ENCODE peak calls at places on chromosome 14, in nine cellular contexts. Y is left lung, C is iPS DF 6.9, U is H9, S is astrocyte, M is sigmoid colon, W is WERI-Rb-1, Z is ovary, D is aorta. N is an unnamed sample.

GRCh38 chr14:33052899-33053400 is 114.3 kb downstream of the NPAS3 start:
- DNase-seq in Y (no peak), C (no peak), U (no peak), S (no peak), M (no peak), W (peak), Z (no peak), D (no peak), N (no peak)

GRCh38 chr14:72318648-72319047 is 386.4 kb downstream of the RGS6 start:
- DNase-seq in Y (no peak), C (no peak), U (no peak), S (no peak), M (no peak), W (no peak), Z (no peak), D (no peak), N (no peak)

GRCh38 chr14:86481105-86481504 is 951.2 kb downstream of the FLRT2 start:
- DNase-seq in Y (no peak), C (no peak), U (no peak), S (peak), M (no peak), W (no peak), Z (no peak), D (no peak), N (no peak)

GRCh38 chr14:51342226-51342625 is 102.2 kb downstream of the TMX1 start:
- DNase-seq in Y (no peak), C (no peak), U (no peak), S (peak), M (no peak), W (no peak), Z (no peak), D (no peak), N (no peak)

GRCh38 chr14:61396279-61396678 is 74.9 kb downstream of the PRKCH start:
- DNase-seq in Y (no peak), C (no peak), U (no peak), S (no peak), M (no peak), W (no peak), Z (no peak), D (no peak), N (no peak)

GRCh38 chr14:29321646-29322045 is 555.1 kb downstream of the FOXG1 start:
- DNase-seq in Y (no peak), C (no peak), U (no peak), S (peak), M (no peak), W (no peak), Z (no peak), D (no peak), N (no peak)

GRCh38 chr14:101719708-101720107 is 41.8 kb upstream of the PPP2R5C start:
- DNase-seq in Y (no peak), C (no peak), U (peak), S (no peak), M (no peak), W (peak), Z (no peak), D (no peak), N (no peak)

GRCh38 chr14:57692671-57693070 is 173.2 kb downstream of the SLC35F4 start:
- DNase-seq in Y (no peak), C (peak), U (no peak), S (peak), M (no peak), W (no peak), Z (no peak), D (no peak), N (peak)

GRCh38 chr14:71551291-71551955 is 380.8 kb upstream of the RGS6 start:
- DNase-seq in Y (no peak), C (no peak), U (no peak), S (peak), M (no peak), W (peak), Z (no peak), D (no peak), N (no peak)

GRCh38 chr14:74762917-74763802 is at the start of gene YLPM1:
- DNase-seq in Y (peak), C (peak), U (peak), S (peak), M (peak), W (peak), Z (peak), D (peak), N (peak)

GRCh38 chr14:30005114-30005698 is 77.6 kb upstream of the PRKD1 start:
- DNase-seq in Y (no peak), C (peak), U (no peak), S (peak), M (no peak), W (peak), Z (no peak), D (no peak), N (peak)

GRCh38 chr14:76282581-76282980 is 93.4 kb upstream of the ESRRB start:
- DNase-seq in Y (no peak), C (no peak), U (peak), S (no peak), M (no peak), W (no peak), Z (no peak), D (no peak), N (no peak)

GRCh38 chr14:102508410-102508773 is 1.2 kb downstream of the ANKRD9 start:
- DNase-seq in Y (no peak), C (no peak), U (no peak), S (no peak), M (no peak), W (no peak), Z (no peak), D (no peak), N (no peak)

GRCh38 chr14:89589400-89590128 is 172.5 kb upstream of the FOXN3 start:
- DNase-seq in Y (no peak), C (no peak), U (no peak), S (no peak), M (no peak), W (no peak), Z (no peak), D (no peak), N (no peak)

GRCh38 chr14:98633380-98633779 is 638.6 kb downstream of the BCL11B start:
- DNase-seq in Y (no peak), C (no peak), U (no peak), S (no peak), M (no peak), W (no peak), Z (no peak), D (no peak), N (no peak)

GRCh38 chr14:77375973-77376372 is 921 bp downstream of the TMED8 start:
- DNase-seq in Y (no peak), C (no peak), U (no peak), S (no peak), M (no peak), W (no peak), Z (no peak), D (no peak), N (no peak)

GRCh38 chr14:43476822-43477221 is 1030.3 kb downstream of the FSCB start:
- DNase-seq in Y (no peak), C (no peak), U (no peak), S (no peak), M (no peak), W (no peak), Z (no peak), D (no peak), N (no peak)

GRCh38 chr14:27958757-27959156 is 807.8 kb upstream of the FOXG1 start:
- DNase-seq in Y (no peak), C (no peak), U (no peak), S (no peak), M (no peak), W (no peak), Z (no peak), D (no peak), N (no peak)

GRCh38 chr14:23421594-23421993 is 13.5 kb upstream of the MYH6 start:
- DNase-seq in Y (no peak), C (no peak), U (no peak), S (no peak), M (no peak), W (no peak), Z (no peak), D (no peak), N (no peak)

GRCh38 chr14:44112774-44113460 is 394.2 kb downstream of the FSCB start:
- DNase-seq in Y (no peak), C (no peak), U (no peak), S (no peak), M (no peak), W (no peak), Z (no peak), D (no peak), N (no peak)

GRCh38 chr14:96962337-96962736 is 165.2 kb downstream of the VRK1 start:
- DNase-seq in Y (no peak), C (no peak), U (no peak), S (no peak), M (no peak), W (no peak), Z (no peak), D (no peak), N (no peak)

GRCh38 chr14:105532735-105533141 is 6.4 kb downstream of the TMEM121 start:
- DNase-seq in Y (no peak), C (no peak), U (no peak), S (no peak), M (peak), W (peak), Z (no peak), D (peak), N (no peak)

GRCh38 chr14:58272589-58273372 is 25.6 kb upstream of the ARID4A start:
- DNase-seq in Y (no peak), C (peak), U (no peak), S (peak), M (no peak), W (no peak), Z (no peak), D (no peak), N (no peak)

GRCh38 chr14:100979780-100980179 is 76.3 kb upstream of the RTL1 start:
- DNase-seq in Y (no peak), C (no peak), U (no peak), S (peak), M (no peak), W (no peak), Z (no peak), D (no peak), N (no peak)

GRCh38 chr14:101791919-101792572 is 30.5 kb downstream of the PPP2R5C start:
- DNase-seq in Y (no peak), C (no peak), U (no peak), S (peak), M (no peak), W (no peak), Z (no peak), D (no peak), N (no peak)

GRCh38 chr14:46051801-46052200 is 599.8 kb downstream of the RPL10L start:
- DNase-seq in Y (no peak), C (no peak), U (no peak), S (peak), M (no peak), W (no peak), Z (no peak), D (no peak), N (no peak)

GRCh38 chr14:60651936-60652673 is 2.8 kb upstream of the SIX1 start:
- DNase-seq in Y (peak), C (no peak), U (peak), S (no peak), M (no peak), W (no peak), Z (no peak), D (no peak), N (no peak)

GRCh38 chr14:99853206-99853605 is 60.0 kb downstream of the EML1 start:
- DNase-seq in Y (no peak), C (no peak), U (no peak), S (no peak), M (no peak), W (no peak), Z (no peak), D (no peak), N (no peak)

GRCh38 chr14:34266344-34266743 is 195.7 kb downstream of the SPTSSA start:
- DNase-seq in Y (no peak), C (no peak), U (no peak), S (no peak), M (no peak), W (no peak), Z (no peak), D (no peak), N (no peak)

GRCh38 chr14:91872011-91872476 is 4.7 kb upstream of the TC2N start:
- DNase-seq in Y (no peak), C (no peak), U (no peak), S (no peak), M (no peak), W (no peak), Z (no peak), D (no peak), N (no peak)

GRCh38 chr14:91870890-91871289 is 3.6 kb upstream of the TC2N start:
- DNase-seq in Y (no peak), C (no peak), U (no peak), S (no peak), M (no peak), W (no peak), Z (no peak), D (no peak), N (no peak)

GRCh38 chr14:91875515-91876286 is 8.4 kb upstream of the TC2N start:
- DNase-seq in Y (no peak), C (no peak), U (no peak), S (no peak), M (no peak), W (no peak), Z (no peak), D (no peak), N (no peak)

GRCh38 chr14:91872517-91873470 is 5.5 kb upstream of the TC2N start:
- DNase-seq in Y (peak), C (no peak), U (no peak), S (no peak), M (peak), W (no peak), Z (no peak), D (peak), N (no peak)

GRCh38 chr14:91873476-91874265 is 6.3 kb upstream of the TC2N start:
- DNase-seq in Y (no peak), C (no peak), U (no peak), S (no peak), M (no peak), W (no peak), Z (no peak), D (no peak), N (no peak)
- H3K27ac ChIP-seq in Y (peak), C (no peak), U (no peak), S (no peak), M (peak), W (no peak), Z (no peak), D (peak), N (no peak)

GRCh38 chr14:68708343-68708742 is 84.5 kb downstream of the ZFP36L1 start:
- DNase-seq in Y (no peak), C (no peak), U (no peak), S (no peak), M (no peak), W (no peak), Z (no peak), D (no peak), N (no peak)

GRCh38 chr14:68704736-68705720 is 87.8 kb downstream of the ZFP36L1 start:
- DNase-seq in Y (no peak), C (no peak), U (no peak), S (peak), M (peak), W (no peak), Z (no peak), D (no peak), N (no peak)

GRCh38 chr14:68703093-68703492 is 89.8 kb downstream of the ZFP36L1 start:
- DNase-seq in Y (no peak), C (no peak), U (no peak), S (peak), M (peak), W (no peak), Z (no peak), D (no peak), N (no peak)

GRCh38 chr14:68707496-68707895 is 85.4 kb downstream of the ZFP36L1 start:
- DNase-seq in Y (no peak), C (no peak), U (no peak), S (no peak), M (no peak), W (no peak), Z (no peak), D (no peak), N (no peak)

GRCh38 chr14:68705741-68706283 is 87.1 kb downstream of the ZFP36L1 start:
- DNase-seq in Y (no peak), C (no peak), U (peak), S (no peak), M (peak), W (no peak), Z (no peak), D (no peak), N (no peak)
- H3K27ac ChIP-seq in Y (no peak), C (no peak), U (no peak), S (no peak), M (peak), W (no peak), Z (no peak), D (no peak), N (no peak)

GRCh38 chr14:65421201-65421981 is 8.9 kb downstream of the FUT8 start:
- DNase-seq in Y (no peak), C (no peak), U (no peak), S (peak), M (no peak), W (no peak), Z (no peak), D (no peak), N (no peak)

GRCh38 chr14:65424531-65424930 is 12.0 kb downstream of the FUT8 start:
- DNase-seq in Y (no peak), C (no peak), U (no peak), S (no peak), M (no peak), W (no peak), Z (no peak), D (no peak), N (no peak)

GRCh38 chr14:65419593-65420252 is 7.2 kb downstream of the FUT8 start:
- DNase-seq in Y (no peak), C (no peak), U (no peak), S (no peak), M (no peak), W (no peak), Z (no peak), D (no peak), N (no peak)

GRCh38 chr14:65423986-65424385 is 11.5 kb downstream of the FUT8 start:
- DNase-seq in Y (no peak), C (no peak), U (no peak), S (no peak), M (no peak), W (no peak), Z (no peak), D (no peak), N (no peak)

GRCh38 chr14:65422093-65422834 is 9.7 kb downstream of the FUT8 start:
- DNase-seq in Y (no peak), C (no peak), U (no peak), S (peak), M (no peak), W (no peak), Z (no peak), D (no peak), N (no peak)
- H3K27ac ChIP-seq in Y (no peak), C (no peak), U (no peak), S (peak), M (no peak), W (no peak), Z (no peak), D (no peak), N (peak)

DNA sequence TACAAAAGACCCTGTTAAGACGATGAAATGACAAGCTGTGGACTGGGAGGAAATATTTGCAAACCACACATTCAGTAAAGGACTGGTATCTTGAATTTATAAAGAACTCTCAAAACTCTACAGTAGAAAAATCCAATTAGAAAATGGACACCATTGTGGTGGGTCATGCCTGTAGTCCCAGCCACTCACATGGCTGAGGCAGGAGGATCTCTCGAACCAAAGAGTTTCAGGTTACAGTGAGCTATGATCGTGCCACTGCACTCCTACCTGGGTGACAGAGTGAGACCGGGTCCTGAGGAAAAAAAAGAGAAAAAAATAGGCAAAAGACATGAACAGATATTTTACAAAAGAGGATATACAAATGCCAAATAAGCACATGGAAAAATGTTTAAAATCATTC is 41.9 kb downstream of the TTC6 start:
- DNase-seq in Y (no peak), C (no peak), U (no peak), S (no peak), M (no peak), W (no peak), Z (no peak), D (no peak), N (no peak)
- H3K27ac ChIP-seq in Y (no peak), C (no peak), U (no peak), S (no peak), M (no peak), W (no peak), Z (no peak), D (no peak), N (no peak)

GRCh38 chr14:55071051-55071450 is 19.6 kb downstream of the MAPK1IP1L start:
- DNase-seq in Y (no peak), C (no peak), U (no peak), S (peak), M (no peak), W (no peak), Z (no peak), D (no peak), N (no peak)

GRCh38 chr14:55075628-55076027 is 24.2 kb downstream of the MAPK1IP1L start:
- DNase-seq in Y (no peak), C (no peak), U (no peak), S (peak), M (no peak), W (no peak), Z (no peak), D (no peak), N (no peak)

GRCh38 chr14:55073856-55074255 is 22.4 kb downstream of the MAPK1IP1L start:
- DNase-seq in Y (no peak), C (no peak), U (no peak), S (peak), M (no peak), W (no peak), Z (no peak), D (no peak), N (no peak)

GRCh38 chr14:55074662-55075061 is 23.2 kb downstream of the MAPK1IP1L start:
- DNase-seq in Y (no peak), C (no peak), U (no peak), S (peak), M (no peak), W (no peak), Z (no peak), D (no peak), N (no peak)

DNA sequence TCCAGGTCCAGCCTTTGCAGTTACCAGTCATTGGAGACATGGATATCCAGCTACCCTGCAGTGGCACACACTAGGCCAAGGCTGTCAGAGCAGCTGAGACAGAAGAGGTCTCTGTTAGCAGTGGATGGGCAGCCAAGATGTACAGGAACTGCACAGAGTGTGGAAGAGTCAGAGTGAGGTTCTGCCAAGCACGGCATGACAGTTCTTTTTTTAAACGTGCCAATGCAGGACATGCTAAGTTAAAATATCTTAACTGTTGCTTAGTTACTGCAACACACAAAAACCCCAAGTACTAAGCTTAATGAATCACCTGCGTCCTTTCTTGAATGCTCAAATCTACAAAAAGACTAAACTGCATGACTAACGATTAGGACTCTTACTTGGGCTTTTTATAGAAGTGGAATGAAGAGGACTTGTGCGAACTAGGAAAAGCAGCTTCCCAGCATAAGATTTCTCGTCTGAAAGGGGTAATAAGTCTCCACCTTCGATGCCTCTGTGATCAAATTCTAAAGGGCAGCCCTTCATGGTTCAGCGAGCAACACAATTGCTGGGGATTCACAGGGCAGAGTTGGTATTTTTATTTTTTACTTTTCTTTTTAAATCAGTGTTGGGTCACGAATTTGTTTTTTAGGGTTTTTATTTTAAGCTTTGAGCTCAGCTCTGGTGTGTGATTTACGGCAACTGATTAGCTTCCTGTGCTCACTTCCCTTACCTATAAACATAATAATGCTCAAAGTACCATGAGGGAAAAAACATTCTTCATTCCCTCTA is 20.6 kb downstream of the MAPK1IP1L start:
- DNase-seq in Y (no peak), C (no peak), U (no peak), S (peak), M (no peak), W (no peak), Z (no peak), D (no peak), N (no peak)
- H3K27ac ChIP-seq in Y (peak), C (no peak), U (no peak), S (peak), M (peak), W (no peak), Z (no peak), D (peak), N (peak)

N was measured in SK-N-MC.